ENCODE peak calls at places on chromosomes 16 and 17, in five cellular contexts. A is GM19239, G is heart right ventricle, J is endothelial cell, Q is non-pigmented ciliary epithelial cell. V is an unnamed sample.
A peak's percentile ranks its signal among the peaks of the same experiment; 100 is the strongest.

GRCh38 chr16:30434852-30435251 is 5.0 kb upstream of the DCTPP1 start:
- DNase-seq in A (no peak), G (no peak), J (no peak), Q (no peak), V (no peak)

GRCh38 chr17:2872282-2872681 is 76.0 kb downstream of the RAP1GAP2 start:
- DNase-seq in A (no peak), G (no peak), J (no peak), Q (no peak), V (no peak)

GRCh38 chr17:74892974-74893911 is at the start of gene FADS6:
- DNase-seq in A (no peak), G (no peak), J (no peak), Q (no peak), V (no peak)

GRCh38 chr17:66580601-66581385 is 254.1 kb upstream of the CACNG5 start:
- DNase-seq in A (no peak), G (peak; percentile 19), J (no peak), Q (no peak), V (no peak)

GRCh38 chr17:15475620-15476354 is 8.4 kb upstream of the CDRT4 start:
- DNase-seq in A (no peak), G (no peak), J (no peak), Q (no peak), V (peak; percentile 74)

GRCh38 chr17:43645765-43646481 is 15.8 kb downstream of the MEOX1 start:
- DNase-seq in A (no peak), G (peak; percentile 86), J (peak; percentile 73), Q (no peak), V (peak; percentile 4)

GRCh38 chr16:7513429-7513828 is 180.8 kb downstream of the RBFOX1 start:
- DNase-seq in A (no peak), G (no peak), J (no peak), Q (no peak), V (no peak)

GRCh38 chr16:12295395-12295794 is 318.9 kb downstream of the SNX29 start:
- DNase-seq in A (no peak), G (no peak), J (no peak), Q (no peak), V (no peak)

GRCh38 chr17:16250635-16251034 is 33.6 kb downstream of the PIGL start:
- DNase-seq in A (no peak), G (no peak), J (no peak), Q (no peak), V (no peak)

GRCh38 chr16:19291459-19291858 is 5.9 kb downstream of the CLEC19A start:
- DNase-seq in A (no peak), G (no peak), J (no peak), Q (no peak), V (peak; percentile 92)